ENCODE peak calls at places on chromosomes 4 and X, in ten cellular contexts. D is retinal pigment epithelial cell; J is activated CD4-positive, alpha-beta T cell treated with anti-CD3 and anti-CD28 coated beads, Interleukin-2, amount 50 U/mL, for 24 hours; I is head of caudate nucleus; E is neural crest cell; G is GM04504; M is skeletal muscle cell; N is T-cell; B is cerebellar cortex; X is astrocyte of the spinal cord. K is an unnamed sample.

GRCh38 chr4:94978904-94979303 is 221.1 kb downstream of the BMPR1B start:
- DNase-seq in I (no peak), D (peak), G (no peak), M (peak), N (no peak), B (no peak), E (no peak), J (no peak), X (peak), K (no peak)

GRCh38 chrX:44025611-44026010 is 52.4 kb upstream of the NDP start:
- DNase-seq in I (no peak), B (no peak), G (no peak), D (no peak), J (no peak), E (no peak), M (no peak), X (peak), N (no peak), K (no peak)

GRCh38 chr4:105808459-105809041 is 86.7 kb upstream of the NPNT start:
- DNase-seq in N (no peak), G (peak), B (no peak), I (no peak), E (no peak), D (peak), X (peak), M (peak), J (no peak), K (no peak)

GRCh38 chrX:13487731-13488505 is 81.5 kb upstream of the EGFL6 start:
- DNase-seq in M (peak), D (peak), J (peak), I (no peak), E (peak), X (peak), N (peak), G (peak), B (peak), K (peak)

GRCh38 chr4:151811403-151811802 is 50.6 kb upstream of the GATB start:
- DNase-seq in M (no peak), X (peak), I (no peak), G (no peak), J (no peak), E (no peak), B (no peak), D (no peak), N (no peak), K (no peak)

GRCh38 chrX:57417827-57418226 is 131.3 kb downstream of the FAAH2 start:
- DNase-seq in I (no peak), M (no peak), J (no peak), X (no peak), G (no peak), E (no peak), D (no peak), N (no peak), B (no peak), K (no peak)

GRCh38 chrX:24371391-24371972 is 11.0 kb downstream of the SUPT20HL1 start:
- DNase-seq in I (no peak), X (peak), N (peak), G (peak), B (peak), D (no peak), E (peak), J (peak), M (no peak), K (peak)

GRCh38 chr4:106329027-106329618 is 12.8 kb downstream of the AIMP1 start:
- DNase-seq in I (no peak), X (peak), B (peak), M (peak), J (no peak), D (no peak), N (no peak), G (no peak), E (no peak), K (no peak)

GRCh38 chr4:144582975-144583374 is 63.0 kb upstream of the HHIP start:
- DNase-seq in G (no peak), I (no peak), D (no peak), J (no peak), N (no peak), B (no peak), M (no peak), X (peak), E (no peak), K (no peak)

GRCh38 chrX:13009256-13009655 is 34.3 kb downstream of the TMSB4X start:
- DNase-seq in J (no peak), I (no peak), B (peak), M (no peak), N (no peak), X (no peak), E (no peak), G (no peak), D (no peak), K (no peak)

GRCh38 chr4:2771264-2771663 is 15.1 kb upstream of the TNIP2 start:
- DNase-seq in B (no peak), N (no peak), E (no peak), G (no peak), X (no peak), M (no peak), D (no peak), I (no peak), J (no peak), K (no peak)

GRCh38 chr4:86357608-86358007 is 2.2 kb downstream of the MAPK10 start:
- DNase-seq in E (no peak), M (no peak), J (no peak), X (no peak), N (no peak), B (peak), D (no peak), G (no peak), I (no peak), K (no peak)

GRCh38 chr4:153748378-153748777 is 11.4 kb downstream of the RNF175 start:
- DNase-seq in J (no peak), M (peak), I (no peak), E (no peak), B (no peak), G (peak), N (no peak), D (peak), X (peak), K (no peak)

GRCh38 chrX:136397001-136397400 is 90.7 kb upstream of the BRS3 start:
- DNase-seq in E (no peak), M (no peak), J (no peak), N (no peak), D (no peak), I (no peak), G (no peak), B (no peak), X (no peak), K (no peak)

GRCh38 chrX:40127052-40127451 is 29.3 kb upstream of the BCOR start:
- DNase-seq in J (no peak), G (no peak), N (no peak), E (no peak), D (no peak), I (no peak), M (no peak), X (no peak), B (no peak), K (no peak)

GRCh38 chrX:31931225-31931624 is 859.4 kb upstream of the FTHL17 start:
- DNase-seq in J (no peak), I (no peak), B (no peak), G (no peak), D (peak), N (no peak), E (no peak), M (peak), X (peak), K (no peak)

GRCh38 chr4:37675587-37676290 is 10.4 kb downstream of the RELL1 start:
- DNase-seq in D (no peak), N (no peak), J (no peak), B (no peak), X (no peak), M (no peak), I (no peak), E (no peak), G (no peak), K (peak)

GRCh38 chr4:181498148-181498547 is 745.1 kb upstream of the TENM3 start:
- DNase-seq in E (no peak), G (no peak), N (no peak), I (no peak), B (no peak), M (no peak), D (no peak), X (no peak), J (no peak), K (no peak)

GRCh38 chr4:114019276-114019971 is 40.0 kb upstream of the ARSJ start:
- DNase-seq in M (no peak), X (no peak), D (no peak), G (no peak), I (no peak), N (no peak), J (no peak), B (no peak), E (no peak), K (no peak)

GRCh38 chrX:38275615-38276014 is 51.7 kb downstream of the RPGR start:
- DNase-seq in E (no peak), D (peak), I (no peak), N (no peak), G (peak), B (no peak), J (no peak), M (peak), X (peak), K (no peak)

GRCh38 chrX:97517763-97518162 is 634.1 kb downstream of the RPA4 start:
- DNase-seq in X (no peak), G (no peak), I (no peak), E (no peak), D (no peak), B (no peak), M (no peak), J (no peak), N (no peak), K (no peak)

GRCh38 chr4:112775801-112776200 is 138.9 kb downstream of the LARP7 start:
- DNase-seq in B (no peak), G (no peak), M (no peak), I (no peak), J (no peak), D (no peak), E (no peak), N (no peak), X (no peak), K (no peak)

GRCh38 chr4:77433102-77433733 is 172.4 kb upstream of the CXCL13 start:
- DNase-seq in J (peak), X (peak), I (no peak), B (peak), E (no peak), G (no peak), N (no peak), M (peak), D (peak), K (peak)

GRCh38 chr4:82737354-82737753 is 61.2 kb downstream of the SCD5 start:
- DNase-seq in M (no peak), J (no peak), E (no peak), X (no peak), B (no peak), G (no peak), D (no peak), I (no peak), N (no peak), K (no peak)